ENCODE peak calls at places on chromosomes 1 and 21, in six cellular contexts. O is fibroblast of lung; H is DND-41; K is CD4-positive, CD25-positive, alpha-beta regulatory T cell; S is heart right ventricle; A is OCI-LY7. U is an unnamed sample. For H3K4me1, the result is how much of the 10 kb centered on the place peaks cover.

GRCh38 chr1:27856561-27857343 is 15.6 kb upstream of the THEMIS2 start:
- DNase-seq in O (no peak), H (no peak), K (no peak), S (no peak), A (no peak), U (no peak)

GRCh38 chr1:3030663-3031381 is 9.6 kb downstream of the ACTRT2 start:
- DNase-seq in O (no peak), H (no peak), K (no peak), S (no peak), A (no peak), U (peak)

GRCh38 chr1:243980471-243980870 is 70.6 kb upstream of the ZBTB18 start:
- DNase-seq in O (no peak), H (no peak), K (no peak), S (no peak), A (no peak), U (no peak)

GRCh38 chr1:101379037-101379436 is 142.2 kb downstream of the S1PR1 start:
- DNase-seq in O (no peak), H (no peak), K (no peak), S (no peak), A (no peak), U (no peak)

GRCh38 chr1:912740-913301 is 10.9 kb upstream of the SAMD11 start:
- DNase-seq in O (peak), H (peak), K (no peak), S (no peak), A (no peak), U (peak)

GRCh38 chr1:201898992-201899391 is 10.3 kb downstream of the SHISA4 start:
- DNase-seq in O (no peak), H (no peak), K (no peak), S (no peak), A (no peak), U (no peak)

GRCh38 chr1:44653107-44653964 is 20.9 kb downstream of the TMEM53 start:
- DNase-seq in O (no peak), H (no peak), K (no peak), S (no peak), A (no peak), U (no peak)

GRCh38 chr1:15101801-15102200 is 51.7 kb upstream of the TMEM51 start:
- DNase-seq in O (no peak), H (no peak), K (no peak), S (no peak), A (no peak), U (no peak)

GRCh38 chr1:204623894-204624361 is 61.6 kb downstream of the LRRN2 start:
- DNase-seq in O (no peak), H (peak), K (no peak), S (no peak), A (peak), U (peak)

GRCh38 chr1:162335126-162335525 is 41.5 kb downstream of the SPATA46 start:
- DNase-seq in O (peak), H (no peak), K (no peak), S (peak), A (no peak), U (no peak)

GRCh38 chr1:186183219-186183618 is 191.8 kb downstream of the TPR start:
- DNase-seq in O (peak), H (no peak), K (no peak), S (no peak), A (no peak), U (no peak)

GRCh38 chr1:117657949-117658660 is 52.3 kb downstream of the TENT5C start:
- DNase-seq in O (no peak), H (no peak), K (no peak), S (no peak), A (no peak), U (no peak)

GRCh38 chr1:61692155-61692783 is 32.7 kb downstream of the TM2D1 start:
- DNase-seq in O (peak), H (no peak), K (no peak), S (no peak), A (no peak), U (no peak)

GRCh38 chr1:7372477-7373120 is 398.5 kb upstream of the VAMP3 start:
- DNase-seq in O (no peak), H (no peak), K (no peak), S (no peak), A (no peak), U (no peak)

GRCh38 chr1:62438163-62438562 is 1.3 kb downstream of the USP1 start:
- DNase-seq in O (peak), H (no peak), K (no peak), S (no peak), A (peak), U (no peak)

GRCh38 chr21:28776251-28776650 is 216.4 kb downstream of the LTN1 start:
- DNase-seq in O (peak), H (no peak), K (no peak), S (no peak), A (no peak), U (no peak)

GRCh38 chr1:212205006-212205405 is 80.2 kb upstream of the PPP2R5A start:
- DNase-seq in O (no peak), H (no peak), K (no peak), S (no peak), A (no peak), U (no peak)

GRCh38 chr1:73065585-73065984 is 783.2 kb upstream of the NEGR1 start:
- DNase-seq in O (no peak), H (no peak), K (no peak), S (no peak), A (no peak), U (no peak)

GRCh38 chr1:58345215-58346075 is 201.1 kb downstream of the OMA1 start:
- DNase-seq in O (no peak), H (no peak), K (no peak), S (no peak), A (no peak), U (no peak)

GRCh38 chr1:219432191-219432606 is 180.7 kb downstream of the ZC3H11B start:
- DNase-seq in O (peak), H (no peak), K (no peak), S (no peak), A (no peak), U (no peak)

GRCh38 chr21:26813426-26813998 is 31.7 kb downstream of the ADAMTS1 start:
- DNase-seq in O (no peak), H (no peak), K (no peak), S (no peak), A (no peak), U (no peak)

GRCh38 chr1:181251713-181252075 is 163.2 kb downstream of the IER5 start:
- DNase-seq in O (peak), H (no peak), K (no peak), S (no peak), A (no peak), U (no peak)

GRCh38 chr1:169711469-169712308 is at the start of gene SELL:
- DNase-seq in O (peak), H (peak), K (peak), S (peak), A (peak), U (no peak)

GRCh38 chr1:247746391-247746935 is 1.5 kb downstream of the OR14A2 start:
- DNase-seq in O (peak), H (no peak), K (no peak), S (no peak), A (no peak), U (no peak)

GRCh38 chr1:242025681-242026080 is 26.8 kb upstream of the MAP1LC3C start:
- DNase-seq in O (no peak), H (no peak), K (no peak), S (no peak), A (no peak), U (no peak)

GRCh38 chr1:160191756-160192155 is 1.4 kb downstream of the CASQ1 start:
- DNase-seq in O (no peak), H (no peak), K (no peak), S (no peak), A (no peak), U (no peak)

GRCh38 chr1:97904528-97904927 is 16.3 kb downstream of the DPYD start:
- DNase-seq in O (peak), H (no peak), K (no peak), S (no peak), A (no peak), U (no peak)

GRCh38 chr1:205714190-205714905 is 34.0 kb upstream of the SLC45A3 start:
- DNase-seq in O (peak), H (no peak), K (no peak), S (no peak), A (no peak), U (no peak)

GRCh38 chr1:100353988-100354387 is 1.7 kb downstream of the CDC14A start:
- DNase-seq in O (peak), H (no peak), K (no peak), S (no peak), A (peak), U (no peak)

GRCh38 chr1:224900062-224900461 is 29.4 kb upstream of the DNAH14 start:
- DNase-seq in O (no peak), H (no peak), K (no peak), S (no peak), A (no peak), U (no peak)

GRCh38 chr1:231016966-231017365 is 23.1 kb downstream of the FAM89A start:
- DNase-seq in O (no peak), H (no peak), K (no peak), S (no peak), A (no peak), U (no peak)

GRCh38 chr1:231410041-231410591 is 12.0 kb downstream of the EGLN1 start:
- DNase-seq in O (peak), H (no peak), K (no peak), S (no peak), A (no peak), U (no peak)

GRCh38 chr1:202274611-202275010 is 67.1 kb downstream of the UBE2T start:
- DNase-seq in O (no peak), H (peak), K (peak), S (peak), A (peak), U (no peak)

GRCh38 chr1:25053576-25054075 is 123.5 kb upstream of the RUNX3 start:
- DNase-seq in O (no peak), H (no peak), K (no peak), S (no peak), A (no peak), U (peak)

GRCh38 chr1:189939967-189940366 is 537.7 kb downstream of the BRINP3 start:
- DNase-seq in O (peak), H (no peak), K (no peak), S (no peak), A (no peak), U (no peak)

GRCh38 chr1:44040418-44040817 is 9.2 kb upstream of the SLC6A9 start:
- DNase-seq in O (no peak), H (no peak), K (no peak), S (no peak), A (no peak), U (no peak)

GRCh38 chr1:9651565-9652378 is at the start of gene PIK3CD:
- DNase-seq in O (peak), H (peak), K (peak), S (no peak), A (peak), U (no peak)

GRCh38 chr1:226983998-226984364 is 43.9 kb downstream of the COQ8A start:
- DNase-seq in O (no peak), H (no peak), K (no peak), S (no peak), A (no peak), U (peak)

GRCh38 chr1:63836830-63837229 is 63.0 kb downstream of the ROR1 start:
- DNase-seq in O (no peak), H (no peak), K (no peak), S (no peak), A (peak), U (no peak)
- H3K4me1 ChIP-seq in O (under half), H (under half), K (under half), S (under half), A (under half), U (under half)

DNA sequence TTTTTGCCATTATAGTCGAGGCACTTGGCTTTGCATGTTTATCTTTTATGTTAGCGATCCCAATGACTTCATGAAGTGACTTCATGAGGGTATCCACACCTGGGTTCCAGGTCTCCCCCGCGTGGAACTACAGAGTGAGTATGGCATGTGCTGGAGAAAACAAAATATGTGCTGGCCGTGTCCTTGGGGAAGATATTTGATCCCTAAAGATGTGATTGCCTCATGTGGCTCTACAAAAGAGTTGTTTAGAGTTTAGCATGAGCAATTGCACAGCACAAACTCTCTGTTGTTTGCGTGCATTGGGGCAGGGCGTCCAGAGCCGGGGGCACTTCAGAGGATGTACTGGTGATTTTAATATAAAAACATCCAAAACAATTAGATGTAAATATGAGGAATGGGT is 4.8 kb downstream of the IL10RB start:
- DNase-seq in O (no peak), H (no peak), K (no peak), S (no peak), A (no peak), U (no peak)
- H3K4me1 ChIP-seq in O (under half), H (under half), K (under half), S (under half), A (under half), U (under half)

GRCh38 chr1:30820249-30820648 is 62.7 kb upstream of the LAPTM5 start:
- DNase-seq in O (no peak), H (no peak), K (no peak), S (no peak), A (no peak), U (no peak)

GRCh38 chr1:30817548-30817947 is 60.0 kb upstream of the LAPTM5 start:
- DNase-seq in O (no peak), H (no peak), K (no peak), S (no peak), A (no peak), U (no peak)

GRCh38 chr1:30817083-30817450 is 59.5 kb upstream of the LAPTM5 start:
- DNase-seq in O (no peak), H (no peak), K (no peak), S (no peak), A (no peak), U (no peak)

GRCh38 chr1:30819244-30819571 is 61.6 kb upstream of the LAPTM5 start:
- DNase-seq in O (no peak), H (no peak), K (no peak), S (no peak), A (no peak), U (no peak)

GRCh38 chr1:30818568-30819243 is 61.1 kb upstream of the LAPTM5 start:
- DNase-seq in O (peak), H (no peak), K (no peak), S (no peak), A (no peak), U (no peak)
- H3K4me1 ChIP-seq in O (under half), H (under half), K (under half), S (under half), A (under half), U (under half)

GRCh38 chr1:215344534-215344933 is 222.6 kb upstream of the KCTD3 start:
- DNase-seq in O (no peak), H (no peak), K (no peak), S (no peak), A (no peak), U (no peak)
- H3K4me1 ChIP-seq in O (under half), H (under half), K (under half), S (under half), A (under half), U (under half)

U was measured in kidney.